ENCODE peak calls at places on chromosomes 6 and 20, in six cellular contexts. A, P, E, J, N and Q are unnamed samples.

GRCh38 chr6:89117285-89118108 is at the start of gene SRSF12:
- DNase-seq in A (peak), P (peak), E (peak), J (no peak), N (peak), Q (peak)

GRCh38 chr20:10447028-10447427 is 11.9 kb downstream of the SLX4IP start:
- DNase-seq in A (peak), P (peak), E (peak), J (no peak), N (no peak), Q (peak)

GRCh38 chr6:104784884-104785283 is 74.8 kb downstream of the HACE1 start:
- DNase-seq in A (peak), P (no peak), E (no peak), J (no peak), N (peak), Q (peak)

GRCh38 chr6:31762356-31762755 is at the start of gene SAPCD1:
- DNase-seq in A (no peak), P (no peak), E (no peak), J (no peak), N (no peak), Q (no peak)

GRCh38 chr20:33649201-33649631 is 12.9 kb upstream of the C20orf144 start:
- DNase-seq in A (no peak), P (no peak), E (no peak), J (no peak), N (no peak), Q (peak)

GRCh38 chr6:89555751-89556150 is 82.8 kb downstream of the LYRM2 start:
- DNase-seq in A (no peak), P (no peak), E (no peak), J (no peak), N (no peak), Q (no peak)

GRCh38 chr6:1552296-1552761 is 57.4 kb upstream of the FOXC1 start:
- DNase-seq in A (peak), P (peak), E (peak), J (no peak), N (peak), Q (peak)

GRCh38 chr6:92559002-92559401 is 860.4 kb downstream of the EPHA7 start:
- DNase-seq in A (no peak), P (no peak), E (no peak), J (no peak), N (no peak), Q (no peak)

GRCh38 chr6:105744815-105745214 is 341.3 kb upstream of the PRDM1 start:
- DNase-seq in A (no peak), P (no peak), E (no peak), J (no peak), N (no peak), Q (no peak)

GRCh38 chr6:85464722-85465150 is 14.9 kb downstream of the NT5E start:
- DNase-seq in A (peak), P (peak), E (no peak), J (no peak), N (peak), Q (peak)

GRCh38 chr6:109453156-109453555 is 2.4 kb downstream of the MICAL1 start:
- DNase-seq in A (no peak), P (no peak), E (no peak), J (no peak), N (no peak), Q (no peak)

GRCh38 chr6:47434372-47435253 is 43.0 kb upstream of the CD2AP start:
- DNase-seq in A (no peak), P (no peak), E (no peak), J (no peak), N (no peak), Q (peak)

GRCh38 chr6:83065511-83066192 is at the start of gene UBE3D:
- DNase-seq in A (peak), P (peak), E (peak), J (peak), N (peak), Q (peak)

GRCh38 chr20:61886721-61887658 is 178.7 kb downstream of the TAF4 start:
- DNase-seq in A (peak), P (peak), E (peak), J (no peak), N (peak), Q (peak)